ENCODE peak calls at places on chromosomes 7 and 10, in eight cellular contexts. O is EH; E is occipital lobe; B is breast epithelium; Q is Right ventricle myocardium superior; D is NCI-H460; C is activated T-helper 1 cell treated with anti-CD3 and anti-CD28 coated beads, Interleukin-2, amount 50 U/mL, for 16 hours; Z is activated gamma-delta T cell. I is an unnamed sample.

GRCh38 chr7:116403265-116403664 is 96.3 kb upstream of the CAV2 start:
- DNase-seq in Q (no peak), O (peak; percentile 51), C (no peak), E (no peak), Z (no peak), B (no peak), D (peak; percentile 17), I (no peak)

GRCh38 chr10:117663750-117664149 is 121.2 kb downstream of the EMX2 start:
- DNase-seq in O (peak; percentile 67), D (peak; percentile 25), C (no peak), Z (no peak), B (no peak), Q (no peak), E (no peak), I (no peak)

GRCh38 chr10:110642980-110643655 is 1.0 kb upstream of the RBM20 start:
- DNase-seq in Q (peak; percentile 48), Z (no peak), O (peak; percentile 35), E (no peak), B (no peak), C (no peak), D (no peak), I (no peak)

GRCh38 chr7:151088856-151089699 is 2.8 kb downstream of the AGAP3 start:
- DNase-seq in E (peak; percentile 44), Z (no peak), Q (peak; percentile 82), B (peak; percentile 74), O (peak; percentile 73), C (no peak), D (no peak), I (peak; percentile 27)

GRCh38 chr10:44946201-44946600 is 13.4 kb upstream of the RASSF4 start:
- DNase-seq in Q (no peak), O (peak; percentile 40), D (no peak), C (no peak), Z (no peak), E (no peak), B (no peak), I (no peak)

GRCh38 chr10:17009228-17009700 is 120.3 kb downstream of the CUBN start:
- DNase-seq in C (no peak), D (no peak), B (no peak), E (no peak), Q (no peak), O (peak; percentile 89), Z (no peak), I (no peak)

GRCh38 chr7:27165089-27165654 is at the start of gene HOXA9:
- DNase-seq in B (peak; percentile 81), D (no peak), Z (no peak), Q (peak; percentile 75), C (no peak), O (peak; percentile 96), E (no peak), I (no peak)

GRCh38 chr10:79384773-79385391 is 37.6 kb downstream of the PPIF start:
- DNase-seq in E (no peak), Q (no peak), D (no peak), C (no peak), B (no peak), Z (no peak), O (no peak), I (no peak)

GRCh38 chr7:21504021-21504420 is 38.8 kb upstream of the DNAH11 start:
- DNase-seq in Q (no peak), Z (no peak), O (no peak), C (no peak), B (no peak), D (no peak), E (no peak), I (no peak)

GRCh38 chr10:28845009-28845682 is 167.8 kb downstream of the BAMBI start:
- DNase-seq in E (no peak), O (peak; percentile 24), D (no peak), C (no peak), Z (no peak), B (no peak), Q (no peak), I (no peak)

GRCh38 chr10:25068152-25069058 is 52.0 kb downstream of the THNSL1 start:
- DNase-seq in E (no peak), O (peak; percentile 77), D (no peak), Q (no peak), B (no peak), Z (no peak), C (no peak), I (peak; percentile 31)

GRCh38 chr7:28953628-28954027 is 4.5 kb downstream of the TRIL start:
- DNase-seq in Q (no peak), E (no peak), D (no peak), B (no peak), O (peak; percentile 69), C (no peak), Z (no peak), I (no peak)

GRCh38 chr10:109924100-109924499 is 789 bp upstream of the XPNPEP1 start:
- DNase-seq in E (no peak), D (no peak), Z (no peak), O (no peak), C (no peak), Q (no peak), B (no peak), I (no peak)

GRCh38 chr10:29120216-29120615 is 168.7 kb upstream of the LYZL1 start:
- DNase-seq in Z (no peak), E (no peak), B (peak; percentile 38), O (peak; percentile 77), C (no peak), D (no peak), Q (no peak), I (no peak)

GRCh38 chr10:89134963-89135362 is 72.2 kb downstream of the CH25H start:
- DNase-seq in C (no peak), E (no peak), D (no peak), O (no peak), Q (no peak), B (no peak), Z (no peak), I (no peak)

GRCh38 chr10:69340695-69341094 is 62.4 kb downstream of the HK1 start:
- DNase-seq in C (no peak), D (no peak), Z (no peak), E (no peak), Q (no peak), B (no peak), O (no peak), I (no peak)

GRCh38 chr10:34666008-34666700 is 148.9 kb downstream of the PARD3 start:
- DNase-seq in B (peak; percentile 62), Q (no peak), O (peak; percentile 88), D (peak; percentile 76), Z (no peak), C (no peak), E (no peak), I (peak; percentile 38)

GRCh38 chr10:28676297-28676967 is 889 bp upstream of the BAMBI start:
- DNase-seq in D (no peak), Q (peak; percentile 61), Z (no peak), B (no peak), O (peak; percentile 23), C (peak; percentile 2), E (no peak), I (no peak)

GRCh38 chr7:68470836-68471235 is 1127.4 kb upstream of the AUTS2 start:
- DNase-seq in B (no peak), Q (no peak), O (no peak), C (no peak), E (no peak), D (no peak), Z (no peak), I (no peak)

I was measured in hippocampal formation.